ENCODE peak calls at places on chromosomes 4 and X, in eight cellular contexts. G is sciatic nerve; X is activated T-cell treated with anti-CD3 and anti-CD28 coated beads, Interleukin-2, amount 50 U/mL, for 4 hours; E is stimulated activated CD8-positive, alpha-beta memory T cell treated with anti-CD3 and anti-CD28 coated beads, Interleukin-15, amount 100 ng/mL, for 24 hours; A is NCI-H460; S is T-helper 1 cell; B is endothelial cell; F is psoas muscle. P is an unnamed sample.

GRCh38 chrX:129755779-129756650 is 17.2 kb downstream of the XPNPEP2 start:
- DNase-seq in G (no peak), X (no peak), E (no peak), A (no peak), S (peak; percentile 56), B (no peak), F (peak; percentile 23), P (no peak)

GRCh38 chr4:25821267-25821666 is 41.5 kb downstream of the SEL1L3 start:
- DNase-seq in G (no peak), X (no peak), E (no peak), A (no peak), S (no peak), B (no peak), F (no peak), P (no peak)

GRCh38 chr4:52780627-52781354 is 29.6 kb upstream of the ERVMER34-1 start:
- DNase-seq in G (no peak), X (no peak), E (no peak), A (no peak), S (no peak), B (no peak), F (no peak), P (no peak)

GRCh38 chr4:153497091-153497531 is 31.0 kb downstream of the TMEM131L start:
- DNase-seq in G (no peak), X (peak; percentile 49), E (no peak), A (no peak), S (peak; percentile 74), B (no peak), F (no peak), P (no peak)

GRCh38 chr4:163638909-163639308 is 144.4 kb downstream of the TMA16 start:
- DNase-seq in G (no peak), X (no peak), E (no peak), A (no peak), S (no peak), B (no peak), F (no peak), P (no peak)

GRCh38 chrX:119272882-119273806 is 37.1 kb downstream of the PGRMC1 start:
- DNase-seq in G (peak; percentile 60), X (peak; percentile 22), E (no peak), A (no peak), S (peak; percentile 66), B (peak; percentile 66), F (peak; percentile 65), P (peak; percentile 1)

GRCh38 chr4:21205821-21206531 is 505.7 kb downstream of the PACRGL start:
- DNase-seq in G (no peak), X (no peak), E (no peak), A (no peak), S (no peak), B (no peak), F (no peak), P (no peak)

GRCh38 chr4:23268072-23268771 is 575.5 kb downstream of the GBA3 start:
- DNase-seq in G (no peak), X (no peak), E (no peak), A (no peak), S (no peak), B (no peak), F (no peak), P (no peak)

GRCh38 chr4:123943976-123944375 is 547.4 kb downstream of the SPRY1 start:
- DNase-seq in G (no peak), X (no peak), E (no peak), A (no peak), S (no peak), B (no peak), F (no peak), P (no peak)

GRCh38 chrX:136660896-136661295 is 12.9 kb downstream of the CD40LG start:
- DNase-seq in G (no peak), X (no peak), E (no peak), A (no peak), S (no peak), B (no peak), F (no peak), P (no peak)

GRCh38 chrX:102712967-102713677 is 874 bp downstream of the GPRASP2 start:
- DNase-seq in G (peak; percentile 78), X (no peak), E (no peak), A (peak; percentile 57), S (no peak), B (peak; percentile 33), F (peak; percentile 51), P (no peak)

GRCh38 chrX:65745992-65746391 is 78.5 kb downstream of the MSN start:
- DNase-seq in G (no peak), X (no peak), E (no peak), A (no peak), S (no peak), B (no peak), F (no peak), P (no peak)

GRCh38 chr4:148514041-148514440 is 71.8 kb upstream of the NR3C2 start:
- DNase-seq in G (no peak), X (no peak), E (no peak), A (no peak), S (no peak), B (no peak), F (no peak), P (no peak)

GRCh38 chrX:38124000-38124399 is 96.7 kb downstream of the SRPX start:
- DNase-seq in G (no peak), X (no peak), E (no peak), A (no peak), S (no peak), B (no peak), F (no peak), P (no peak)

GRCh38 chr4:184448828-184449227 is 25.5 kb downstream of the IRF2 start:
- DNase-seq in G (no peak), X (no peak), E (no peak), A (no peak), S (peak; percentile 26), B (no peak), F (peak; percentile 65), P (no peak)

P was measured in naive thymus-derived CD8-positive, alpha-beta T cell.